ENCODE peak calls at places on chromosomes 16 and 17, in seven cellular contexts. One of them, this sample, is unnamed.

GRCh38 chr17:82356028-82356427 is 3.0 kb upstream of the TEX19 start:
- DNase-seq in hepatocyte: no peak
- DNase-seq in HCT116: no peak
- DNase-seq in neural progenitor cell: no peak
- DNase-seq in PC-3: peak
- DNase-seq in MM.1S: no peak
- DNase-seq in SK-N-SH: no peak
- DNase-seq in this sample: no peak

GRCh38 chr17:40191237-40192208 is 14.3 kb downstream of the RAPGEFL1 start:
- DNase-seq in MM.1S: peak
- DNase-seq in HCT116: peak
- DNase-seq in hepatocyte: peak
- DNase-seq in PC-3: peak
- DNase-seq in neural progenitor cell: peak
- DNase-seq in SK-N-SH: peak
- DNase-seq in this sample: peak

GRCh38 chr16:47644166-47644565 is 183.0 kb downstream of the PHKB start:
- DNase-seq in PC-3: peak
- DNase-seq in hepatocyte: no peak
- DNase-seq in neural progenitor cell: no peak
- DNase-seq in MM.1S: no peak
- DNase-seq in HCT116: no peak
- DNase-seq in SK-N-SH: no peak
- DNase-seq in this sample: no peak

GRCh38 chr17:74502866-74503265 is 28.4 kb downstream of the CD300LB start:
- DNase-seq in MM.1S: no peak
- DNase-seq in hepatocyte: no peak
- DNase-seq in PC-3: no peak
- DNase-seq in HCT116: no peak
- DNase-seq in neural progenitor cell: no peak
- DNase-seq in SK-N-SH: no peak
- DNase-seq in this sample: no peak

GRCh38 chr16:78939600-78939999 is 660.9 kb downstream of the MAF start:
- DNase-seq in SK-N-SH: no peak
- DNase-seq in hepatocyte: no peak
- DNase-seq in PC-3: no peak
- DNase-seq in HCT116: no peak
- DNase-seq in neural progenitor cell: no peak
- DNase-seq in MM.1S: no peak
- DNase-seq in this sample: no peak

GRCh38 chr17:61202564-61202963 is 197.1 kb upstream of the TBX2 start:
- DNase-seq in SK-N-SH: no peak
- DNase-seq in neural progenitor cell: no peak
- DNase-seq in HCT116: no peak
- DNase-seq in MM.1S: no peak
- DNase-seq in PC-3: peak
- DNase-seq in hepatocyte: no peak
- DNase-seq in this sample: no peak

GRCh38 chr17:47802341-47803022 is 19.1 kb downstream of the OSBPL7 start:
- DNase-seq in PC-3: peak
- DNase-seq in HCT116: peak
- DNase-seq in neural progenitor cell: peak
- DNase-seq in MM.1S: peak
- DNase-seq in hepatocyte: peak
- DNase-seq in SK-N-SH: peak
- DNase-seq in this sample: peak

GRCh38 chr17:2331303-2331702 is 5.0 kb downstream of the TSR1 start:
- DNase-seq in SK-N-SH: no peak
- DNase-seq in PC-3: no peak
- DNase-seq in HCT116: no peak
- DNase-seq in neural progenitor cell: no peak
- DNase-seq in hepatocyte: no peak
- DNase-seq in MM.1S: no peak
- DNase-seq in this sample: no peak

GRCh38 chr17:45381001-45381400 is 51.7 kb downstream of the ARHGAP27 start:
- DNase-seq in neural progenitor cell: no peak
- DNase-seq in SK-N-SH: no peak
- DNase-seq in PC-3: no peak
- DNase-seq in HCT116: no peak
- DNase-seq in MM.1S: peak
- DNase-seq in hepatocyte: no peak
- DNase-seq in this sample: no peak

GRCh38 chr17:77318491-77319210 is 177.9 kb downstream of the SEC14L1 start:
- DNase-seq in neural progenitor cell: no peak
- DNase-seq in SK-N-SH: peak
- DNase-seq in PC-3: no peak
- DNase-seq in HCT116: no peak
- DNase-seq in MM.1S: no peak
- DNase-seq in hepatocyte: no peak
- DNase-seq in this sample: no peak

GRCh38 chr16:8998114-8998513 is 34.4 kb upstream of the USP7 start:
- DNase-seq in MM.1S: no peak
- DNase-seq in hepatocyte: peak
- DNase-seq in neural progenitor cell: no peak
- DNase-seq in HCT116: no peak
- DNase-seq in PC-3: peak
- DNase-seq in SK-N-SH: no peak
- DNase-seq in this sample: no peak

GRCh38 chr16:11495066-11495407 is 91.7 kb downstream of the LITAF start:
- DNase-seq in SK-N-SH: peak
- DNase-seq in neural progenitor cell: no peak
- DNase-seq in hepatocyte: no peak
- DNase-seq in MM.1S: no peak
- DNase-seq in PC-3: no peak
- DNase-seq in HCT116: no peak
- DNase-seq in this sample: no peak

GRCh38 chr16:627458-628239 is 3.1 kb upstream of the WFIKKN1 start:
- DNase-seq in HCT116: no peak
- DNase-seq in MM.1S: no peak
- DNase-seq in SK-N-SH: no peak
- DNase-seq in neural progenitor cell: no peak
- DNase-seq in hepatocyte: peak
- DNase-seq in PC-3: peak
- DNase-seq in this sample: no peak

GRCh38 chr17:57456622-57457021 is 200.3 kb downstream of the MSI2 start:
- DNase-seq in PC-3: no peak
- DNase-seq in HCT116: no peak
- DNase-seq in SK-N-SH: no peak
- DNase-seq in neural progenitor cell: no peak
- DNase-seq in MM.1S: no peak
- DNase-seq in hepatocyte: no peak
- DNase-seq in this sample: no peak

GRCh38 chr16:26252598-26252997 is 560.8 kb downstream of the HS3ST4 start:
- DNase-seq in neural progenitor cell: no peak
- DNase-seq in SK-N-SH: no peak
- DNase-seq in HCT116: no peak
- DNase-seq in MM.1S: no peak
- DNase-seq in hepatocyte: no peak
- DNase-seq in PC-3: no peak
- DNase-seq in this sample: no peak

GRCh38 chr16:81487301-81487720 is 42.7 kb downstream of the CMIP start:
- DNase-seq in SK-N-SH: no peak
- DNase-seq in HCT116: no peak
- DNase-seq in MM.1S: no peak
- DNase-seq in PC-3: no peak
- DNase-seq in neural progenitor cell: no peak
- DNase-seq in hepatocyte: no peak
- DNase-seq in this sample: no peak

GRCh38 chr17:76506408-76507328 is 5.4 kb upstream of the RHBDF2 start:
- DNase-seq in HCT116: peak
- DNase-seq in PC-3: peak
- DNase-seq in hepatocyte: peak
- DNase-seq in neural progenitor cell: peak
- DNase-seq in MM.1S: peak
- DNase-seq in SK-N-SH: peak
- DNase-seq in this sample: peak

GRCh38 chr17:19331553-19332245 is 30.8 kb downstream of the B9D1 start:
- DNase-seq in MM.1S: no peak
- DNase-seq in hepatocyte: no peak
- DNase-seq in SK-N-SH: no peak
- DNase-seq in HCT116: no peak
- DNase-seq in neural progenitor cell: no peak
- DNase-seq in PC-3: no peak
- DNase-seq in this sample: no peak

DNA sequence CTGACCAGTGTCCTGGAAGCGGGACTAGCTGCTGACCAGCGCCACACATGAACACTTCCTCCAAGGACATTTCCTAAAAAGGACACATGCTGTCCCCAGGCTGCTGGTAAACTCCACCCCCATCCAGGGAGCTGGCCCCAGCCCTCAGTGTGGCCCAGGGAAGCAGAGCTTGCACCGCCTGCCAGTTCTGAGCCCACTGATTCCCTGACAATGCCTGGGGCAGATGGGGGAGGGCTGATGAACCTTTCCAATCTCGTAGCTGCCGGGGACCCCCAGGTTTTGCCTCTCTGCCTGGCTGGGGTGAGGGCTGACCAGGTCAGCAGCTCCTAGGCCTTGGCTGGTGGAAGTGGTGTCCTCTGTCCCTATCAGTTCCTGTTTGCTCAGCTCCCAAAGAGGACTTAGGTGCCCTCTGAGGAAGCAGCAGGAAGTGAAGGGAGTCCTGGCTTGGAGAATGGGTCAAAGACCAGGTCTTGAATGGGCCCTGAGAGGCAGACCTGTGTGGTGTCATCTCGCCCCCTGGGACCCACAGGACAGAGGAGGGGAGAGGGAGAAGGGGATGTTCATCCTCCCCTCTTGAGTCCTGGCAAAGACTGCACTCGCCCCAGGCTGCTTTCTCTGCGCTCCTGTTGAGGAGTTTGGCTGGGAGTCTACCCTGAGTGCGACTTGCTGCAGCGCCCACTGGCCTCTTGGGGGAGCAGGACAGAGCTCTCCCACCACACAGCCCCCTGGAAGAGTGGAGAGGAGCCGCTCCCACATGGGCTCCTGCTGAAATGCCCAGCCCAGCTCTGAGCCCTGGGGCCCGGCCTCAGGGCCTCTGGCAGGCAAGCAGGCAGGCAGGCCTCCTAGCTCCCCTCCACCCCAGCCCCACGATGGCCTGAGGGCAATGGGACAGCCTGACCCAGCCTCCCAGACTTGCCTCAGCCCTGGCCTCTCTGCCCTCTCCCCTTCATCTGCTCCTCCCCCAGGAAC is 16.8 kb downstream of the PDK2 start:
- DNase-seq in neural progenitor cell: peak
- DNase-seq in PC-3: no peak
- DNase-seq in HCT116: no peak
- DNase-seq in SK-N-SH: peak
- DNase-seq in hepatocyte: no peak
- DNase-seq in MM.1S: no peak
- DNase-seq in this sample: no peak
- H3K27ac ChIP-seq in neural progenitor cell: peak
- H3K27ac ChIP-seq in PC-3: no peak
- H3K27ac ChIP-seq in HCT116: peak
- H3K27ac ChIP-seq in SK-N-SH: no peak
- H3K27ac ChIP-seq in hepatocyte: peak
- H3K27ac ChIP-seq in MM.1S: no peak
- H3K27ac ChIP-seq in this sample: no peak

GRCh38 chr17:7854078-7854777 is 638 bp upstream of the TMEM88 start:
- DNase-seq in PC-3: no peak
- DNase-seq in neural progenitor cell: peak
- DNase-seq in HCT116: no peak
- DNase-seq in SK-N-SH: no peak
- DNase-seq in MM.1S: no peak
- DNase-seq in hepatocyte: peak
- DNase-seq in this sample: no peak
- TF ChIP-seq EZH2phosphoT487 in PC-3: no peak
- TF ChIP-seq EZH2phosphoT487 in neural progenitor cell: no peak
- TF ChIP-seq EZH2phosphoT487 in HCT116: no peak
- TF ChIP-seq EZH2phosphoT487 in SK-N-SH: no peak
- TF ChIP-seq EZH2phosphoT487 in MM.1S: no peak
- TF ChIP-seq EZH2phosphoT487 in hepatocyte: no peak
- TF ChIP-seq EZH2phosphoT487 in this sample: no peak

GRCh38 chr16:53922805-53923645 is 219.1 kb downstream of the FTO start:
- DNase-seq in HCT116: no peak
- DNase-seq in MM.1S: no peak
- DNase-seq in neural progenitor cell: no peak
- DNase-seq in SK-N-SH: peak
- DNase-seq in hepatocyte: no peak
- DNase-seq in PC-3: no peak
- DNase-seq in this sample: no peak
- H3K4me2 ChIP-seq in HCT116: no peak
- H3K4me2 ChIP-seq in MM.1S: no peak
- H3K4me2 ChIP-seq in neural progenitor cell: peak
- H3K4me2 ChIP-seq in SK-N-SH: no peak
- H3K4me2 ChIP-seq in hepatocyte: peak
- H3K4me2 ChIP-seq in PC-3: no peak
- H3K4me2 ChIP-seq in this sample: no peak

GRCh38 chr16:22213801-22214200 is 7.7 kb downstream of the EEF2K start:
- DNase-seq in MM.1S: no peak
- DNase-seq in HCT116: no peak
- DNase-seq in PC-3: no peak
- DNase-seq in neural progenitor cell: no peak
- DNase-seq in hepatocyte: no peak
- DNase-seq in SK-N-SH: no peak
- DNase-seq in this sample: no peak

GRCh38 chr16:22213236-22213635 is 7.2 kb downstream of the EEF2K start:
- DNase-seq in hepatocyte: no peak
- DNase-seq in PC-3: no peak
- DNase-seq in neural progenitor cell: no peak
- DNase-seq in SK-N-SH: no peak
- DNase-seq in MM.1S: no peak
- DNase-seq in HCT116: no peak
- DNase-seq in this sample: no peak

GRCh38 chr16:22216191-22216831 is 10.2 kb downstream of the EEF2K start:
- DNase-seq in HCT116: no peak
- DNase-seq in hepatocyte: no peak
- DNase-seq in PC-3: no peak
- DNase-seq in MM.1S: no peak
- DNase-seq in neural progenitor cell: no peak
- DNase-seq in SK-N-SH: no peak
- DNase-seq in this sample: no peak

GRCh38 chr16:22214402-22214801 is 8.3 kb downstream of the EEF2K start:
- DNase-seq in SK-N-SH: no peak
- DNase-seq in MM.1S: no peak
- DNase-seq in hepatocyte: no peak
- DNase-seq in PC-3: no peak
- DNase-seq in HCT116: no peak
- DNase-seq in neural progenitor cell: no peak
- DNase-seq in this sample: no peak

GRCh38 chr16:22214893-22215292 is 8.8 kb downstream of the EEF2K start:
- DNase-seq in HCT116: no peak
- DNase-seq in MM.1S: no peak
- DNase-seq in hepatocyte: no peak
- DNase-seq in SK-N-SH: no peak
- DNase-seq in PC-3: no peak
- DNase-seq in neural progenitor cell: no peak
- DNase-seq in this sample: peak
- H3K27ac ChIP-seq in HCT116: no peak
- H3K27ac ChIP-seq in MM.1S: no peak
- H3K27ac ChIP-seq in hepatocyte: no peak
- H3K27ac ChIP-seq in SK-N-SH: no peak
- H3K27ac ChIP-seq in PC-3: no peak
- H3K27ac ChIP-seq in neural progenitor cell: no peak
- H3K27ac ChIP-seq in this sample: no peak

GRCh38 chr17:42110301-42111264 is 1.9 kb downstream of the DHX58 start:
- DNase-seq in HCT116: no peak
- DNase-seq in SK-N-SH: no peak
- DNase-seq in neural progenitor cell: no peak
- DNase-seq in PC-3: no peak
- DNase-seq in hepatocyte: no peak
- DNase-seq in MM.1S: no peak
- DNase-seq in this sample: no peak
- TF ChIP-seq EZH2phosphoT487 in HCT116: no peak
- TF ChIP-seq EZH2phosphoT487 in SK-N-SH: no peak
- TF ChIP-seq EZH2phosphoT487 in neural progenitor cell: no peak
- TF ChIP-seq EZH2phosphoT487 in PC-3: no peak
- TF ChIP-seq EZH2phosphoT487 in hepatocyte: no peak
- TF ChIP-seq EZH2phosphoT487 in MM.1S: no peak
- TF ChIP-seq EZH2phosphoT487 in this sample: no peak